ENCODE peak calls at places on chromosomes 16 and 17, in six cellular contexts. M is activated T-helper 1 cell treated with Interleukin-2 at 50 U/mL for 16 hours, P is NCI-H1436 treated with DMSO at 0.1 percent for 48 hours, T is mucosa of descending colon, H is SIG-M5, R is ureter. W is an unnamed sample.

GRCh38 chr17:30243568-30243967 is 8.1 kb upstream of the SLC6A4 start:
- DNase-seq in H (no peak), M (no peak), T (no peak), R (no peak), P (no peak), W (no peak)

GRCh38 chr16:77564791-77565390 is 130.1 kb upstream of the ADAMTS18 start:
- DNase-seq in T (no peak), P (no peak), M (no peak), R (no peak), H (no peak), W (no peak)

GRCh38 chr17:35726609-35727460 is 4.6 kb upstream of the RASL10B start:
- DNase-seq in M (no peak), T (no peak), H (no peak), R (peak), P (no peak), W (no peak)

GRCh38 chr17:75856062-75856681 is 1.0 kb upstream of the WBP2 start:
- DNase-seq in P (no peak), M (no peak), T (no peak), H (no peak), R (peak), W (no peak)

GRCh38 chr17:6507535-6507934 is 48.8 kb downstream of the PITPNM3 start:
- DNase-seq in H (no peak), M (no peak), P (no peak), T (no peak), R (no peak), W (no peak)

GRCh38 chr17:75266315-75267145 is 4.5 kb downstream of the MIF4GD start:
- DNase-seq in M (no peak), H (no peak), T (no peak), P (no peak), R (no peak), W (no peak)

GRCh38 chr17:64045176-64045575 is 24.7 kb upstream of the ICAM2 start:
- DNase-seq in R (no peak), H (no peak), M (no peak), P (no peak), T (no peak), W (no peak)

GRCh38 chr17:44989552-44990138 is 21.5 kb upstream of the C1QL1 start:
- DNase-seq in T (no peak), M (no peak), H (no peak), P (no peak), R (no peak), W (no peak)

GRCh38 chr16:57503366-57503765 is 17.1 kb upstream of the DOK4 start:
- DNase-seq in T (no peak), R (no peak), H (no peak), P (peak), M (no peak), W (no peak)

GRCh38 chr17:31489295-31490018 is 98.0 kb downstream of the RAB11FIP4 start:
- DNase-seq in R (no peak), H (no peak), M (no peak), T (peak), P (no peak), W (no peak)

GRCh38 chr17:8572767-8573166 is 57.8 kb downstream of the MYH10 start:
- DNase-seq in P (no peak), R (no peak), H (no peak), T (no peak), M (no peak), W (no peak)

GRCh38 chr16:21708533-21709115 is 44.9 kb downstream of the OTOA start:
- DNase-seq in R (peak), P (peak), H (no peak), M (peak), T (no peak), W (no peak)

GRCh38 chr16:89951509-89951908 is 3.0 kb downstream of the DEF8 start:
- DNase-seq in P (no peak), H (no peak), R (no peak), M (no peak), T (no peak), W (no peak)

GRCh38 chr16:53785044-53785443 is 81.1 kb downstream of the FTO start:
- DNase-seq in T (no peak), P (no peak), H (no peak), M (no peak), R (no peak), W (no peak)

GRCh38 chr16:24810951-24811843 is 34.6 kb upstream of the SLC5A11 start:
- DNase-seq in H (no peak), M (no peak), T (no peak), R (no peak), P (no peak), W (no peak)

GRCh38 chr16:55502801-55503366 is 6.0 kb upstream of the LPCAT2 start:
- DNase-seq in R (peak), H (no peak), T (peak), M (no peak), P (no peak), W (peak)

GRCh38 chr16:10817963-10818941 is at the start of gene TVP23A:
- DNase-seq in M (no peak), R (no peak), T (no peak), H (no peak), P (no peak), W (no peak)

GRCh38 chr16:81275064-81275532 is 36.6 kb downstream of the BCO1 start:
- DNase-seq in P (no peak), H (no peak), T (peak), M (no peak), R (no peak), W (no peak)

GRCh38 chr17:77959216-77959925 is 868 bp downstream of the TNRC6C start:
- DNase-seq in R (no peak), T (peak), M (peak), P (no peak), H (no peak), W (no peak)

GRCh38 chr16:14502932-14503741 is 126.9 kb downstream of the PARN start:
- DNase-seq in M (no peak), T (no peak), R (no peak), H (no peak), P (no peak), W (no peak)

GRCh38 chr17:2043785-2044184 is 2.0 kb downstream of the OVCA2 start:
- DNase-seq in H (no peak), P (no peak), R (no peak), T (no peak), M (no peak), W (no peak)

GRCh38 chr17:41168121-41168520 is at the start of gene KRTAP4-3:
- DNase-seq in P (no peak), R (no peak), T (no peak), M (no peak), H (no peak), W (no peak)

GRCh38 chr16:46891910-46892309 is 7.7 kb downstream of the GPT2 start:
- DNase-seq in M (no peak), P (no peak), H (no peak), R (no peak), T (no peak), W (no peak)

GRCh38 chr16:78462261-78463208 is 363.1 kb downstream of the WWOX start:
- DNase-seq in H (no peak), P (no peak), R (no peak), M (no peak), T (no peak), W (no peak)

W was measured in vagina.